ENCODE peak calls at places on chromosomes 2 and 18, in seven cellular contexts. C is T-helper 17 cell; P is NCI-H774; N is astrocyte of the spinal cord; L is stimulated activated naive CD8-positive, alpha-beta T cell treated with anti-CD3 and anti-CD28 coated beads, Interleukin-15, Interleukin-2, amounts not matched to agents 100 U/mL and 50 U/mL, for 24 hours; Q is activated CD8-positive, alpha-beta memory T cell treated with anti-CD3 and anti-CD28 coated beads for 1 hour; X is C1 segment of cervical spinal cord. J is an unnamed sample.

GRCh38 chr2:205011031-205011430 is 465.8 kb downstream of the PARD3B start:
- DNase-seq in C (no peak), P (no peak), N (no peak), L (no peak), Q (no peak), X (no peak), J (no peak)

GRCh38 chr2:95392320-95392719 is 10.2 kb upstream of the FAHD2A start:
- DNase-seq in C (no peak), P (no peak), N (no peak), L (no peak), Q (no peak), X (no peak), J (no peak)

GRCh38 chr18:35397976-35398375 is 20.8 kb upstream of the ZNF396 start:
- DNase-seq in C (no peak), P (no peak), N (no peak), L (no peak), Q (no peak), X (no peak), J (no peak)

GRCh38 chr2:30346475-30347169 is 100.4 kb upstream of the LCLAT1 start:
- DNase-seq in C (no peak), P (no peak), N (no peak), L (no peak), Q (no peak), X (no peak), J (no peak)

GRCh38 chr2:170361359-170361936 is 183.5 kb downstream of the MYO3B start:
- DNase-seq in C (no peak), P (peak; percentile 42), N (peak; percentile 53), L (peak; percentile 60), Q (peak; percentile 5), X (no peak), J (peak; percentile 76)

GRCh38 chr2:15112216-15112615 is 448.9 kb downstream of the NBAS start:
- DNase-seq in C (no peak), P (no peak), N (peak; percentile 51), L (no peak), Q (no peak), X (no peak), J (peak; percentile 65)

GRCh38 chr18:2281523-2282199 is 289.6 kb downstream of the METTL4 start:
- DNase-seq in C (no peak), P (no peak), N (no peak), L (no peak), Q (no peak), X (no peak), J (no peak)

GRCh38 chr2:123500346-123500745 is 524.7 kb upstream of the CNTNAP5 start:
- DNase-seq in C (no peak), P (no peak), N (peak; percentile 8), L (no peak), Q (no peak), X (no peak), J (no peak)

GRCh38 chr2:48346124-48346536 is 183.8 kb upstream of the STON1 start:
- DNase-seq in C (no peak), P (no peak), N (peak; percentile 87), L (no peak), Q (no peak), X (peak; percentile 37), J (peak; percentile 92)

GRCh38 chr2:20562540-20563225 is 88.2 kb downstream of the HS1BP3 start:
- DNase-seq in C (no peak), P (no peak), N (no peak), L (no peak), Q (no peak), X (no peak), J (no peak)

GRCh38 chr2:624551-625347 is 52.5 kb downstream of the TMEM18 start:
- DNase-seq in C (no peak), P (no peak), N (no peak), L (no peak), Q (no peak), X (no peak), J (no peak)

GRCh38 chr2:83323055-83323454 is 1136.0 kb downstream of the SUCLG1 start:
- DNase-seq in C (no peak), P (no peak), N (no peak), L (no peak), Q (no peak), X (no peak), J (no peak)

GRCh38 chr2:47346-48218 is 1.3 kb upstream of the FAM110C start:
- DNase-seq in C (no peak), P (no peak), N (no peak), L (no peak), Q (no peak), X (no peak), J (no peak)

GRCh38 chr2:175834472-175834871 is 167.6 kb downstream of the LNPK start:
- DNase-seq in C (no peak), P (peak; percentile 9), N (peak; percentile 4), L (no peak), Q (no peak), X (no peak), J (no peak)

J was measured in choroid plexus epithelial cell.